ENCODE peak calls at places on chromosomes 16 and 17, in ten cellular contexts. One of them, this sample, is unnamed.

GRCh38 chr17:50841949-50842354 is 6.6 kb downstream of the WFIKKN2 start:
- DNase-seq in RCC 7860: peak; percentile 34
- DNase-seq in ELF-1: peak; percentile 90
- DNase-seq in mammary epithelial cell: peak; percentile 51
- DNase-seq in activated CD4-positive, alpha-beta T cell treated with anti-CD3 and anti-CD28 coated beads for 24 hours: no peak
- DNase-seq in CD4-positive, alpha-beta T cell: peak; percentile 35
- DNase-seq in EH: peak; percentile 74
- DNase-seq in AG09319: no peak
- DNase-seq in body of pancreas: peak; percentile 75
- DNase-seq in activated naive CD4-positive, alpha-beta T cell treated with anti-CD3 and anti-CD28 coated beads, Interleukin-2, amount 50 U/mL, for 16 hours: peak; percentile 49
- DNase-seq in this sample: no peak

GRCh38 chr16:84730406-84731106 is 30.8 kb downstream of the USP10 start:
- DNase-seq in RCC 7860: peak; percentile 80
- DNase-seq in mammary epithelial cell: peak; percentile 73
- DNase-seq in activated naive CD4-positive, alpha-beta T cell treated with anti-CD3 and anti-CD28 coated beads, Interleukin-2, amount 50 U/mL, for 16 hours: peak; percentile 25
- DNase-seq in CD4-positive, alpha-beta T cell: no peak
- DNase-seq in AG09319: peak; percentile 67
- DNase-seq in body of pancreas: peak; percentile 77
- DNase-seq in ELF-1: peak; percentile 54
- DNase-seq in activated CD4-positive, alpha-beta T cell treated with anti-CD3 and anti-CD28 coated beads for 24 hours: no peak
- DNase-seq in EH: peak; percentile 95
- DNase-seq in this sample: peak; percentile 87

GRCh38 chr16:22217890-22218730 is 12.0 kb downstream of the EEF2K start:
- DNase-seq in CD4-positive, alpha-beta T cell: no peak
- DNase-seq in AG09319: no peak
- DNase-seq in activated naive CD4-positive, alpha-beta T cell treated with anti-CD3 and anti-CD28 coated beads, Interleukin-2, amount 50 U/mL, for 16 hours: no peak
- DNase-seq in ELF-1: no peak
- DNase-seq in mammary epithelial cell: no peak
- DNase-seq in RCC 7860: no peak
- DNase-seq in EH: no peak
- DNase-seq in activated CD4-positive, alpha-beta T cell treated with anti-CD3 and anti-CD28 coated beads for 24 hours: no peak
- DNase-seq in body of pancreas: peak; percentile 16
- DNase-seq in this sample: no peak

GRCh38 chr16:9351440-9351839 is 260.0 kb downstream of the HAPSTR1 start:
- DNase-seq in AG09319: no peak
- DNase-seq in body of pancreas: peak; percentile 85
- DNase-seq in activated CD4-positive, alpha-beta T cell treated with anti-CD3 and anti-CD28 coated beads for 24 hours: no peak
- DNase-seq in ELF-1: no peak
- DNase-seq in mammary epithelial cell: no peak
- DNase-seq in CD4-positive, alpha-beta T cell: no peak
- DNase-seq in activated naive CD4-positive, alpha-beta T cell treated with anti-CD3 and anti-CD28 coated beads, Interleukin-2, amount 50 U/mL, for 16 hours: no peak
- DNase-seq in RCC 7860: no peak
- DNase-seq in EH: no peak
- DNase-seq in this sample: no peak

GRCh38 chr16:81560979-81561657 is 116.5 kb downstream of the CMIP start:
- DNase-seq in EH: peak; percentile 56
- DNase-seq in ELF-1: no peak
- DNase-seq in AG09319: no peak
- DNase-seq in mammary epithelial cell: peak; percentile 52
- DNase-seq in CD4-positive, alpha-beta T cell: no peak
- DNase-seq in activated naive CD4-positive, alpha-beta T cell treated with anti-CD3 and anti-CD28 coated beads, Interleukin-2, amount 50 U/mL, for 16 hours: no peak
- DNase-seq in RCC 7860: peak; percentile 68
- DNase-seq in body of pancreas: no peak
- DNase-seq in activated CD4-positive, alpha-beta T cell treated with anti-CD3 and anti-CD28 coated beads for 24 hours: no peak
- DNase-seq in this sample: no peak

GRCh38 chr17:28402224-28402630 is 3.8 kb downstream of the SLC46A1 start:
- DNase-seq in AG09319: no peak
- DNase-seq in EH: no peak
- DNase-seq in mammary epithelial cell: peak; percentile 24
- DNase-seq in activated naive CD4-positive, alpha-beta T cell treated with anti-CD3 and anti-CD28 coated beads, Interleukin-2, amount 50 U/mL, for 16 hours: no peak
- DNase-seq in activated CD4-positive, alpha-beta T cell treated with anti-CD3 and anti-CD28 coated beads for 24 hours: no peak
- DNase-seq in CD4-positive, alpha-beta T cell: no peak
- DNase-seq in body of pancreas: no peak
- DNase-seq in ELF-1: peak; percentile 54
- DNase-seq in RCC 7860: no peak
- DNase-seq in this sample: no peak

GRCh38 chr16:17470002-17470870 is 524 bp downstream of the XYLT1 start:
- DNase-seq in mammary epithelial cell: peak; percentile 4
- DNase-seq in AG09319: no peak
- DNase-seq in body of pancreas: no peak
- DNase-seq in ELF-1: no peak
- DNase-seq in RCC 7860: no peak
- DNase-seq in EH: peak; percentile 37
- DNase-seq in activated naive CD4-positive, alpha-beta T cell treated with anti-CD3 and anti-CD28 coated beads, Interleukin-2, amount 50 U/mL, for 16 hours: peak; percentile 29
- DNase-seq in CD4-positive, alpha-beta T cell: peak; percentile 15
- DNase-seq in activated CD4-positive, alpha-beta T cell treated with anti-CD3 and anti-CD28 coated beads for 24 hours: no peak
- DNase-seq in this sample: no peak

GRCh38 chr17:36068524-36068923 is 4.5 kb downstream of the CCL18 start:
- DNase-seq in EH: no peak
- DNase-seq in ELF-1: no peak
- DNase-seq in activated naive CD4-positive, alpha-beta T cell treated with anti-CD3 and anti-CD28 coated beads, Interleukin-2, amount 50 U/mL, for 16 hours: no peak
- DNase-seq in CD4-positive, alpha-beta T cell: no peak
- DNase-seq in activated CD4-positive, alpha-beta T cell treated with anti-CD3 and anti-CD28 coated beads for 24 hours: no peak
- DNase-seq in AG09319: no peak
- DNase-seq in RCC 7860: no peak
- DNase-seq in body of pancreas: no peak
- DNase-seq in mammary epithelial cell: no peak
- DNase-seq in this sample: no peak

GRCh38 chr17:80743181-80743771 is 198.6 kb downstream of the RPTOR start:
- DNase-seq in activated CD4-positive, alpha-beta T cell treated with anti-CD3 and anti-CD28 coated beads for 24 hours: no peak
- DNase-seq in AG09319: no peak
- DNase-seq in CD4-positive, alpha-beta T cell: peak; percentile 48
- DNase-seq in RCC 7860: no peak
- DNase-seq in EH: peak; percentile 14
- DNase-seq in body of pancreas: no peak
- DNase-seq in mammary epithelial cell: peak; percentile 39
- DNase-seq in ELF-1: no peak
- DNase-seq in activated naive CD4-positive, alpha-beta T cell treated with anti-CD3 and anti-CD28 coated beads, Interleukin-2, amount 50 U/mL, for 16 hours: peak; percentile 73
- DNase-seq in this sample: no peak

GRCh38 chr17:15996322-15996721 is 3.2 kb downstream of the ZSWIM7 start:
- DNase-seq in ELF-1: no peak
- DNase-seq in activated naive CD4-positive, alpha-beta T cell treated with anti-CD3 and anti-CD28 coated beads, Interleukin-2, amount 50 U/mL, for 16 hours: no peak
- DNase-seq in mammary epithelial cell: no peak
- DNase-seq in CD4-positive, alpha-beta T cell: no peak
- DNase-seq in AG09319: no peak
- DNase-seq in EH: no peak
- DNase-seq in body of pancreas: no peak
- DNase-seq in activated CD4-positive, alpha-beta T cell treated with anti-CD3 and anti-CD28 coated beads for 24 hours: no peak
- DNase-seq in RCC 7860: no peak
- DNase-seq in this sample: no peak

GRCh38 chr17:80504671-80505413 is 28.4 kb upstream of the NPTX1 start:
- DNase-seq in activated CD4-positive, alpha-beta T cell treated with anti-CD3 and anti-CD28 coated beads for 24 hours: no peak
- DNase-seq in EH: peak; percentile 81
- DNase-seq in ELF-1: no peak
- DNase-seq in body of pancreas: peak; percentile 27
- DNase-seq in RCC 7860: peak; percentile 33
- DNase-seq in activated naive CD4-positive, alpha-beta T cell treated with anti-CD3 and anti-CD28 coated beads, Interleukin-2, amount 50 U/mL, for 16 hours: no peak
- DNase-seq in mammary epithelial cell: no peak
- DNase-seq in AG09319: no peak
- DNase-seq in CD4-positive, alpha-beta T cell: no peak
- DNase-seq in this sample: no peak

GRCh38 chr17:78697122-78697845 is 84.8 kb downstream of the CYTH1 start:
- DNase-seq in activated naive CD4-positive, alpha-beta T cell treated with anti-CD3 and anti-CD28 coated beads, Interleukin-2, amount 50 U/mL, for 16 hours: no peak
- DNase-seq in EH: peak; percentile 54
- DNase-seq in mammary epithelial cell: no peak
- DNase-seq in CD4-positive, alpha-beta T cell: no peak
- DNase-seq in ELF-1: no peak
- DNase-seq in RCC 7860: no peak
- DNase-seq in activated CD4-positive, alpha-beta T cell treated with anti-CD3 and anti-CD28 coated beads for 24 hours: no peak
- DNase-seq in body of pancreas: no peak
- DNase-seq in AG09319: no peak
- DNase-seq in this sample: no peak

GRCh38 chr16:75402174-75402820 is 31.0 kb downstream of the CFDP1 start:
- DNase-seq in activated CD4-positive, alpha-beta T cell treated with anti-CD3 and anti-CD28 coated beads for 24 hours: no peak
- DNase-seq in EH: peak; percentile 80
- DNase-seq in ELF-1: no peak
- DNase-seq in body of pancreas: no peak
- DNase-seq in AG09319: no peak
- DNase-seq in activated naive CD4-positive, alpha-beta T cell treated with anti-CD3 and anti-CD28 coated beads, Interleukin-2, amount 50 U/mL, for 16 hours: no peak
- DNase-seq in RCC 7860: peak; percentile 7
- DNase-seq in mammary epithelial cell: peak; percentile 35
- DNase-seq in CD4-positive, alpha-beta T cell: no peak
- DNase-seq in this sample: no peak

GRCh38 chr16:10612649-10613179 is 32.3 kb upstream of the EMP2 start:
- DNase-seq in AG09319: no peak
- DNase-seq in mammary epithelial cell: no peak
- DNase-seq in activated CD4-positive, alpha-beta T cell treated with anti-CD3 and anti-CD28 coated beads for 24 hours: no peak
- DNase-seq in EH: no peak
- DNase-seq in activated naive CD4-positive, alpha-beta T cell treated with anti-CD3 and anti-CD28 coated beads, Interleukin-2, amount 50 U/mL, for 16 hours: no peak
- DNase-seq in CD4-positive, alpha-beta T cell: no peak
- DNase-seq in RCC 7860: no peak
- DNase-seq in ELF-1: no peak
- DNase-seq in body of pancreas: no peak
- DNase-seq in this sample: no peak

GRCh38 chr16:27463741-27464662 is 62.0 kb downstream of the IL21R start:
- DNase-seq in EH: no peak
- DNase-seq in mammary epithelial cell: no peak
- DNase-seq in CD4-positive, alpha-beta T cell: peak; percentile 57
- DNase-seq in AG09319: no peak
- DNase-seq in RCC 7860: no peak
- DNase-seq in ELF-1: no peak
- DNase-seq in activated naive CD4-positive, alpha-beta T cell treated with anti-CD3 and anti-CD28 coated beads, Interleukin-2, amount 50 U/mL, for 16 hours: no peak
- DNase-seq in activated CD4-positive, alpha-beta T cell treated with anti-CD3 and anti-CD28 coated beads for 24 hours: no peak
- DNase-seq in body of pancreas: no peak
- DNase-seq in this sample: no peak

GRCh38 chr16:48082516-48082915 is 73.3 kb downstream of the ABCC12 start:
- DNase-seq in EH: peak; percentile 83
- DNase-seq in body of pancreas: no peak
- DNase-seq in RCC 7860: no peak
- DNase-seq in ELF-1: no peak
- DNase-seq in AG09319: no peak
- DNase-seq in CD4-positive, alpha-beta T cell: no peak
- DNase-seq in activated CD4-positive, alpha-beta T cell treated with anti-CD3 and anti-CD28 coated beads for 24 hours: no peak
- DNase-seq in mammary epithelial cell: no peak
- DNase-seq in activated naive CD4-positive, alpha-beta T cell treated with anti-CD3 and anti-CD28 coated beads, Interleukin-2, amount 50 U/mL, for 16 hours: no peak
- DNase-seq in this sample: no peak

GRCh38 chr17:81030726-81031570 is 4.0 kb upstream of the BAIAP2 start:
- DNase-seq in body of pancreas: peak; percentile 73
- DNase-seq in mammary epithelial cell: no peak
- DNase-seq in AG09319: no peak
- DNase-seq in ELF-1: no peak
- DNase-seq in EH: no peak
- DNase-seq in activated CD4-positive, alpha-beta T cell treated with anti-CD3 and anti-CD28 coated beads for 24 hours: no peak
- DNase-seq in RCC 7860: peak; percentile 71
- DNase-seq in CD4-positive, alpha-beta T cell: no peak
- DNase-seq in activated naive CD4-positive, alpha-beta T cell treated with anti-CD3 and anti-CD28 coated beads, Interleukin-2, amount 50 U/mL, for 16 hours: no peak
- DNase-seq in this sample: no peak

GRCh38 chr16:47029724-47030123 is 56.2 kb upstream of the DNAJA2 start:
- DNase-seq in ELF-1: no peak
- DNase-seq in AG09319: no peak
- DNase-seq in body of pancreas: no peak
- DNase-seq in activated naive CD4-positive, alpha-beta T cell treated with anti-CD3 and anti-CD28 coated beads, Interleukin-2, amount 50 U/mL, for 16 hours: no peak
- DNase-seq in activated CD4-positive, alpha-beta T cell treated with anti-CD3 and anti-CD28 coated beads for 24 hours: no peak
- DNase-seq in CD4-positive, alpha-beta T cell: no peak
- DNase-seq in EH: no peak
- DNase-seq in RCC 7860: no peak
- DNase-seq in mammary epithelial cell: no peak
- DNase-seq in this sample: no peak

GRCh38 chr16:22139008-22139407 is 23.3 kb upstream of the SDR42E2 start:
- DNase-seq in EH: no peak
- DNase-seq in ELF-1: no peak
- DNase-seq in activated naive CD4-positive, alpha-beta T cell treated with anti-CD3 and anti-CD28 coated beads, Interleukin-2, amount 50 U/mL, for 16 hours: no peak
- DNase-seq in activated CD4-positive, alpha-beta T cell treated with anti-CD3 and anti-CD28 coated beads for 24 hours: no peak
- DNase-seq in CD4-positive, alpha-beta T cell: no peak
- DNase-seq in RCC 7860: no peak
- DNase-seq in body of pancreas: no peak
- DNase-seq in AG09319: no peak
- DNase-seq in mammary epithelial cell: peak; percentile 37
- DNase-seq in this sample: no peak

GRCh38 chr16:69566437-69567030 is 768 bp downstream of the NFAT5 start:
- DNase-seq in CD4-positive, alpha-beta T cell: no peak
- DNase-seq in mammary epithelial cell: peak; percentile 60
- DNase-seq in ELF-1: peak; percentile 50
- DNase-seq in EH: peak; percentile 83
- DNase-seq in RCC 7860: peak; percentile 26
- DNase-seq in body of pancreas: peak; percentile 57
- DNase-seq in AG09319: peak; percentile 28
- DNase-seq in activated CD4-positive, alpha-beta T cell treated with anti-CD3 and anti-CD28 coated beads for 24 hours: no peak
- DNase-seq in activated naive CD4-positive, alpha-beta T cell treated with anti-CD3 and anti-CD28 coated beads, Interleukin-2, amount 50 U/mL, for 16 hours: peak; percentile 34
- DNase-seq in this sample: no peak

GRCh38 chr17:66711936-66712335 is 123.0 kb upstream of the CACNG5 start:
- DNase-seq in activated CD4-positive, alpha-beta T cell treated with anti-CD3 and anti-CD28 coated beads for 24 hours: no peak
- DNase-seq in mammary epithelial cell: peak; percentile 53
- DNase-seq in activated naive CD4-positive, alpha-beta T cell treated with anti-CD3 and anti-CD28 coated beads, Interleukin-2, amount 50 U/mL, for 16 hours: no peak
- DNase-seq in EH: no peak
- DNase-seq in RCC 7860: peak; percentile 62
- DNase-seq in ELF-1: peak; percentile 62
- DNase-seq in AG09319: no peak
- DNase-seq in CD4-positive, alpha-beta T cell: no peak
- DNase-seq in body of pancreas: peak; percentile 89
- DNase-seq in this sample: no peak

GRCh38 chr17:38341035-38341721 is 2.6 kb downstream of the GPR179 start:
- DNase-seq in activated CD4-positive, alpha-beta T cell treated with anti-CD3 and anti-CD28 coated beads for 24 hours: no peak
- DNase-seq in EH: peak; percentile 48
- DNase-seq in body of pancreas: peak; percentile 64
- DNase-seq in RCC 7860: no peak
- DNase-seq in CD4-positive, alpha-beta T cell: no peak
- DNase-seq in activated naive CD4-positive, alpha-beta T cell treated with anti-CD3 and anti-CD28 coated beads, Interleukin-2, amount 50 U/mL, for 16 hours: no peak
- DNase-seq in mammary epithelial cell: no peak
- DNase-seq in ELF-1: peak; percentile 77
- DNase-seq in AG09319: no peak
- DNase-seq in this sample: no peak

GRCh38 chr17:58335061-58335731 is 6.6 kb upstream of the TSPOAP1 start:
- DNase-seq in body of pancreas: no peak
- DNase-seq in AG09319: no peak
- DNase-seq in EH: no peak
- DNase-seq in RCC 7860: no peak
- DNase-seq in ELF-1: no peak
- DNase-seq in CD4-positive, alpha-beta T cell: no peak
- DNase-seq in mammary epithelial cell: no peak
- DNase-seq in activated naive CD4-positive, alpha-beta T cell treated with anti-CD3 and anti-CD28 coated beads, Interleukin-2, amount 50 U/mL, for 16 hours: no peak
- DNase-seq in activated CD4-positive, alpha-beta T cell treated with anti-CD3 and anti-CD28 coated beads for 24 hours: no peak
- DNase-seq in this sample: no peak

GRCh38 chr16:68075980-68076379 is 9.2 kb upstream of the NFATC3 start:
- DNase-seq in activated naive CD4-positive, alpha-beta T cell treated with anti-CD3 and anti-CD28 coated beads, Interleukin-2, amount 50 U/mL, for 16 hours: no peak
- DNase-seq in activated CD4-positive, alpha-beta T cell treated with anti-CD3 and anti-CD28 coated beads for 24 hours: no peak
- DNase-seq in ELF-1: no peak
- DNase-seq in CD4-positive, alpha-beta T cell: no peak
- DNase-seq in mammary epithelial cell: no peak
- DNase-seq in RCC 7860: no peak
- DNase-seq in AG09319: no peak
- DNase-seq in body of pancreas: no peak
- DNase-seq in EH: no peak
- DNase-seq in this sample: no peak